ENCODE peak calls at places on chromosome 3, in nine cellular contexts. N is stomach, O is GM13977, A is OCI-LY7, H is GM23338, C is nephron progenitor cell, X is uterus, S is RWPE1, K is choroid plexus epithelial cell. D is an unnamed sample.

GRCh38 chr3:179260949-179261765 is 10.2 kb upstream of the KCNMB3 start:
- DNase-seq in X (peak), A (no peak), H (peak), C (peak), N (peak), O (peak), K (peak), S (peak), D (peak)

GRCh38 chr3:36480916-36481648 is 100.8 kb downstream of the STAC start:
- DNase-seq in N (no peak), C (no peak), H (no peak), O (no peak), S (no peak), A (no peak), X (no peak), K (peak), D (no peak)

GRCh38 chr3:81425198-81425868 is 336.1 kb downstream of the GBE1 start:
- DNase-seq in X (no peak), H (peak), S (peak), A (no peak), N (no peak), C (no peak), O (no peak), K (peak), D (no peak)

GRCh38 chr3:193790086-193790990 is 197.3 kb downstream of the OPA1 start:
- DNase-seq in K (no peak), A (no peak), C (no peak), O (no peak), S (no peak), N (no peak), H (no peak), X (no peak), D (no peak)

GRCh38 chr3:13480340-13481318 is 523 bp downstream of the HDAC11 start:
- DNase-seq in N (no peak), C (no peak), X (peak), O (no peak), A (peak), K (peak), H (peak), S (no peak), D (no peak)

GRCh38 chr3:14016900-14017475 is 107.7 kb downstream of the CHCHD4 start:
- DNase-seq in H (no peak), K (no peak), N (no peak), X (no peak), A (no peak), O (no peak), C (no peak), S (peak), D (no peak)

GRCh38 chr3:5423076-5423475 is 235.6 kb downstream of the EDEM1 start:
- DNase-seq in S (no peak), N (no peak), A (no peak), X (no peak), K (no peak), C (no peak), H (no peak), O (no peak), D (no peak)

GRCh38 chr3:53829605-53830004 is 16.6 kb downstream of the CHDH start:
- DNase-seq in S (no peak), N (no peak), X (no peak), K (no peak), H (no peak), A (no peak), O (no peak), C (no peak), D (no peak)

GRCh38 chr3:25292604-25293003 is 135.5 kb upstream of the RARB start:
- DNase-seq in N (no peak), A (no peak), S (peak), H (no peak), C (no peak), X (no peak), K (no peak), O (no peak), D (no peak)

GRCh38 chr3:14208977-14209394 is 30.4 kb downstream of the LSM3 start:
- DNase-seq in K (peak), C (no peak), H (no peak), O (no peak), N (no peak), A (no peak), X (no peak), S (no peak), D (no peak)

GRCh38 chr3:45848392-45848791 is 6.5 kb upstream of the LZTFL1 start:
- DNase-seq in N (no peak), A (no peak), S (no peak), O (no peak), X (no peak), C (no peak), K (no peak), H (no peak), D (no peak)

GRCh38 chr3:64431717-64432116 is 206.5 kb upstream of the PRICKLE2 start:
- DNase-seq in A (no peak), K (peak), O (no peak), S (no peak), H (no peak), C (no peak), X (no peak), N (no peak), D (no peak)

GRCh38 chr3:190701096-190701532 is 161.4 kb downstream of the GMNC start:
- DNase-seq in A (peak), N (peak), O (no peak), C (peak), S (peak), K (peak), H (peak), X (no peak), D (no peak)

GRCh38 chr3:151319613-151320012 is 3.0 kb upstream of the GPR87 start:
- DNase-seq in K (no peak), N (no peak), S (no peak), O (no peak), C (no peak), H (no peak), A (no peak), X (no peak), D (no peak)

GRCh38 chr3:49351521-49352011 is 6.6 kb downstream of the GPX1 start:
- DNase-seq in O (no peak), C (no peak), H (no peak), K (peak), A (no peak), N (no peak), X (no peak), S (peak), D (no peak)

GRCh38 chr3:173911446-173911845 is 513.9 kb downstream of the NLGN1 start:
- DNase-seq in O (no peak), X (no peak), K (no peak), N (no peak), C (no peak), A (no peak), H (peak), S (no peak), D (no peak)

GRCh38 chr3:50165388-50166308 is 10.5 kb downstream of the SEMA3F start:
- DNase-seq in X (no peak), O (no peak), H (no peak), S (no peak), N (peak), C (no peak), K (no peak), A (no peak), D (no peak)

GRCh38 chr3:43872301-43872700 is 181.6 kb downstream of the ABHD5 start:
- DNase-seq in A (no peak), K (peak), N (no peak), C (no peak), O (no peak), S (peak), H (no peak), X (no peak), D (no peak)

GRCh38 chr3:18223591-18224338 is 201.4 kb downstream of the SATB1 start:
- DNase-seq in X (no peak), A (peak), O (peak), H (no peak), K (no peak), C (peak), N (no peak), S (no peak), D (peak)

GRCh38 chr3:186742618-186743335 is 25.6 kb downstream of the KNG1 start:
- DNase-seq in C (no peak), X (no peak), K (peak), N (no peak), S (no peak), H (no peak), A (no peak), O (no peak), D (no peak)

GRCh38 chr3:143306419-143306818 is 186.8 kb downstream of the CHST2 start:
- DNase-seq in S (peak), A (no peak), H (no peak), K (peak), N (peak), O (no peak), X (no peak), C (no peak), D (no peak)

GRCh38 chr3:3799173-3800075 is at the start of gene LRRN1:
- DNase-seq in S (no peak), O (peak), N (peak), C (peak), X (no peak), A (no peak), H (peak), K (no peak), D (no peak)

GRCh38 chr3:45199837-45200648 is 26.0 kb downstream of the TMEM158 start:
- DNase-seq in K (peak), H (peak), A (no peak), O (no peak), C (no peak), X (no peak), S (peak), N (no peak), D (no peak)

GRCh38 chr3:105448338-105448982 is 81.8 kb downstream of the ALCAM start:
- DNase-seq in H (peak), A (no peak), S (no peak), O (no peak), K (no peak), C (no peak), X (no peak), N (no peak), D (no peak)

GRCh38 chr3:152051501-152052404 is 178.3 kb downstream of the SUCNR1 start:
- DNase-seq in O (peak), N (no peak), A (no peak), C (no peak), S (no peak), H (no peak), K (peak), X (no peak), D (no peak)

GRCh38 chr3:46208167-46208704 is at the start of gene CCR1:
- DNase-seq in C (peak), H (peak), X (no peak), O (peak), A (peak), N (no peak), S (no peak), K (peak), D (peak)

GRCh38 chr3:158086776-158087175 is 19.4 kb downstream of the SHOX2 start:
- DNase-seq in S (no peak), O (no peak), K (no peak), X (no peak), C (no peak), A (no peak), N (no peak), H (no peak), D (no peak)

GRCh38 chr3:179608931-179609720 is 4.5 kb downstream of the NDUFB5 start:
- DNase-seq in S (no peak), X (no peak), K (no peak), H (no peak), N (no peak), A (peak), C (no peak), O (peak), D (peak)

GRCh38 chr3:59713971-59714370 is 664.1 kb upstream of the CFAP20DC start:
- DNase-seq in O (no peak), H (no peak), A (no peak), N (no peak), X (no peak), S (no peak), C (no peak), K (no peak), D (no peak)

GRCh38 chr3:62567097-62568021 is 194.0 kb upstream of the FEZF2 start:
- DNase-seq in O (no peak), S (peak), C (no peak), H (no peak), X (peak), N (no peak), A (no peak), K (peak), D (no peak)

GRCh38 chr3:50390523-50391177 is 31.3 kb upstream of the TMEM115 start:
- DNase-seq in N (peak), X (no peak), C (no peak), S (peak), H (no peak), K (no peak), A (no peak), O (no peak), D (no peak)

GRCh38 chr3:128486692-128487537 is 6.1 kb downstream of the GATA2 start:
- DNase-seq in K (peak), H (peak), O (no peak), C (peak), X (peak), S (no peak), N (no peak), A (no peak), D (no peak)

GRCh38 chr3:11558002-11558401 is 85.7 kb downstream of the VGLL4 start:
- DNase-seq in S (peak), N (no peak), X (peak), K (peak), H (no peak), A (no peak), O (no peak), C (no peak), D (no peak)

GRCh38 chr3:10517616-10518015 is 12.2 kb upstream of the ATP2B2 start:
- DNase-seq in S (no peak), N (no peak), A (no peak), O (no peak), K (no peak), X (no peak), H (no peak), C (no peak), D (no peak)

GRCh38 chr3:51642462-51642861 is 28.6 kb upstream of the TEX264 start:
- DNase-seq in O (no peak), X (no peak), N (no peak), A (peak), C (no peak), K (peak), S (no peak), H (peak), D (no peak)

GRCh38 chr3:163776753-163777152 is 1301.5 kb downstream of the SI start:
- DNase-seq in N (no peak), X (no peak), A (no peak), K (no peak), H (no peak), S (no peak), O (no peak), C (no peak), D (no peak)

GRCh38 chr3:66164155-66164554 is 56.6 kb upstream of the SLC25A26 start:
- DNase-seq in A (no peak), K (no peak), H (no peak), S (no peak), N (no peak), C (no peak), X (no peak), O (no peak), D (no peak)

GRCh38 chr3:180250172-180250571 is 213.4 kb upstream of the PEX5L start:
- DNase-seq in X (no peak), A (no peak), S (peak), C (no peak), O (no peak), N (no peak), H (no peak), K (no peak), D (no peak)

GRCh38 chr3:46934508-46935167 is 41.9 kb downstream of the CCDC12 start:
- DNase-seq in O (no peak), A (no peak), X (peak), H (no peak), K (peak), C (no peak), N (no peak), S (peak), D (no peak)

GRCh38 chr3:94619643-94620042 is 556.8 kb downstream of the NSUN3 start:
- DNase-seq in N (no peak), A (no peak), C (no peak), X (no peak), H (no peak), O (no peak), S (no peak), K (no peak), D (no peak)

GRCh38 chr3:29156071-29156715 is 124.7 kb upstream of the RBMS3 start:
- DNase-seq in N (no peak), X (no peak), S (no peak), C (peak), H (peak), K (no peak), O (no peak), A (no peak), D (no peak)

GRCh38 chr3:29153811-29154210 is 127.1 kb upstream of the RBMS3 start:
- DNase-seq in K (no peak), X (no peak), C (no peak), S (no peak), N (no peak), H (no peak), A (no peak), O (no peak), D (no peak)

GRCh38 chr3:29152379-29152778 is 128.5 kb upstream of the RBMS3 start:
- DNase-seq in K (peak), H (peak), A (no peak), S (no peak), X (no peak), N (no peak), C (no peak), O (no peak), D (no peak)
- TF ChIP-seq CTCF in K (peak), H (peak), A (peak), S (no peak), X (no peak), N (no peak), C (no peak), O (no peak), D (no peak)

GRCh38 chr3:126994661-126995161 is 11.8 kb downstream of the PLXNA1 start:
- DNase-seq in O (peak), C (no peak), H (no peak), X (no peak), N (no peak), S (no peak), K (no peak), A (no peak), D (no peak)

GRCh38 chr3:126995254-126995770 is 12.4 kb downstream of the PLXNA1 start:
- DNase-seq in C (no peak), O (no peak), S (no peak), X (no peak), A (no peak), K (no peak), N (no peak), H (no peak), D (no peak)

GRCh38 chr3:126996905-126997304 is 14.0 kb downstream of the PLXNA1 start:
- DNase-seq in C (no peak), S (no peak), A (no peak), X (no peak), N (no peak), O (no peak), H (no peak), K (no peak), D (no peak)

GRCh38 chr3:126997455-126998038 is 14.6 kb downstream of the PLXNA1 start:
- DNase-seq in O (no peak), A (no peak), N (no peak), H (no peak), X (no peak), C (no peak), S (no peak), K (no peak), D (no peak)

DNA sequence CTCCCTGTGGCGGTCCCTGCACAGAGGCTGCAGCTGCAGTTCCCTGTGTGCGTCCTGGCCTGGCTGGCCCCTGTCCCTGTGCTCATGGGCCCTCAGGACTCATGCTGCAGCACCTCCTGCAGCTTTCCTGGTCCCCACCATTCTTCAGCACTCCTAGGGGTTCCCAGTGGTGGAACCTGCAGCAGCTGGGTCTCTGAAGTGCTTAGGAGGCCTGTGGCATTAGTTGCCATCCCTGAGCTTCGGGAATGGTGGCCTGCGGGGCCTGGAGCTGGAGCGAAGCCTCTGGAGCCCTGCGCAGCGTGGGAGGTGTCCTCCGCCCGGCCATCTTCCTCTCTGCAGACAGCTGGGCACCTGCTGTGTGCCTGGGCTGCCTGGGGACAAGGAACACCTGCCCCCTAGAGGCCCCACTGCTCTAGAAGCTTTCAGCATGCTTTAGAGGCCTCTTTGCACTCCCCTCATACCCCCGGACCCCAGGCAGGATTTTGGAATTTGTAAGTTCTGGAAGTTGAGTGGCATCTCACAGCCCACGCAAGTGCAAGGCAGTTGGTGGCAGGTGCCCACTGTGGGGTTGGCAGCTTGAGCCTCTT is 13.1 kb downstream of the PLXNA1 start:
- DNase-seq in S (no peak), A (no peak), K (no peak), C (no peak), N (no peak), X (no peak), O (no peak), H (peak), D (no peak)
- TF ChIP-seq CTCF in S (no peak), A (peak), K (peak), C (no peak), N (no peak), X (no peak), O (peak), H (peak), D (peak)

DNA sequence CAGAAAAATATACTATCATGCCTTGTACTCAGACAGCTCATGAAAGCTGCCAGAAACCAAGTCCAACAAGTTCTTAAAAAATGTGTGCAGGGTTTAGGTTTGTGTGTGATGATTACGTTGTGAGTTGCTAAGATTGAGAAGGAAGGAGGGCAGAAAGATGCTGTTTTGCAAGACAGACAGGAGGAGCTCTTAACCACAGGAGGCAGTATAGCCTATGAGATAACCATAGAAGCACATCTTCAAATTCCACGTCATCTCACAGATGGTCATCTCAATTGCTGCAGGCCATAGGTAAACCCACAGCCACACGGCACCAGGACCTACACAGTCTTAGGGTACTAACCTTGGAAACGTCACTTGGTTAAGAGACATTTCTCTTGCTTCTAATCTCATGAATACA is 192.0 kb downstream of the STT3B start:
- DNase-seq in O (peak), A (peak), H (peak), N (no peak), K (peak), S (no peak), C (no peak), X (no peak), D (peak)
- TF ChIP-seq CTCF in O (peak), A (peak), H (peak), N (no peak), K (peak), S (no peak), C (peak), X (peak), D (peak)

GRCh38 chr3:37554364-37554763 is 307.3 kb upstream of the CTDSPL start:
- DNase-seq in O (no peak), A (no peak), X (no peak), S (no peak), K (no peak), C (no peak), H (peak), N (no peak), D (no peak)
- TF ChIP-seq CTCF in O (peak), A (peak), X (no peak), S (no peak), K (peak), C (peak), H (peak), N (no peak), D (peak)

DNA sequence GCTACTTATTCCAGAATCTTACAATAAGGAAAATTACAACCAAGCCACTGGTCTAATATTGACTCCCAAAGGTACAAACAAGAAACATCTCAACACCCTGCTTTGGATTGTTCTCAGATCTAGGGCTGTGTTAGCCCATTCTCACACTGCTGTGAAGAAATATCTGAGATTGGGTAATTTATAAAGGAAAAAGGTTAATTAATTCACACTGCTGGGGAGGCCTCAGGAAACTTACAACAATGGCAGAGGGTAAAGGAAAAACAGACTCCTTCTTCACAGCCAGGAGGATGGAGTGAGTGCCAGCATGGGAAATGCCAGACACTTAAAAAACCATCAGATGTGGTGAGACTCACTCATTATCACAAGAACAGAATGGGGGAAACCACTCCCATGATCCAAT is 208.3 kb downstream of the ULK4 start:
- DNase-seq in C (no peak), X (no peak), S (no peak), A (no peak), H (no peak), O (no peak), K (no peak), N (no peak), D (no peak)
- TF ChIP-seq CTCF in C (no peak), X (no peak), S (no peak), A (no peak), H (no peak), O (no peak), K (no peak), N (no peak), D (no peak)

GRCh38 chr3:42535981-42536784 is 33.7 kb downstream of the VIPR1 start:
- DNase-seq in X (no peak), S (peak), O (peak), A (peak), N (peak), K (peak), C (peak), H (peak), D (no peak)
- TF ChIP-seq CTCF in X (no peak), S (no peak), O (peak), A (peak), N (peak), K (peak), C (peak), H (peak), D (peak)

D was measured in GM12864.